ENCODE peak calls at places on chromosomes 1 and 21, in seven cellular contexts. One of them, this sample, is unnamed.

GRCh38 chr1:14826172-14826636 is 227.7 kb downstream of the KAZN start:
- DNase-seq in neuronal stem cell: no peak
- DNase-seq in H9: no peak
- DNase-seq in mesendoderm: no peak
- DNase-seq in IMR-90: peak
- DNase-seq in mesenchymal stem cell: peak
- DNase-seq in H1: no peak
- DNase-seq in this sample: peak

GRCh38 chr1:15950763-15951295 is 25.1 kb downstream of the ZBTB17 start:
- DNase-seq in neuronal stem cell: no peak
- DNase-seq in H9: no peak
- DNase-seq in mesendoderm: no peak
- DNase-seq in IMR-90: peak
- DNase-seq in mesenchymal stem cell: peak
- DNase-seq in H1: no peak
- DNase-seq in this sample: no peak

GRCh38 chr1:208977012-208977411 is 606.5 kb upstream of the CAMK1G start:
- DNase-seq in neuronal stem cell: no peak
- DNase-seq in H9: no peak
- DNase-seq in mesendoderm: no peak
- DNase-seq in IMR-90: no peak
- DNase-seq in mesenchymal stem cell: no peak
- DNase-seq in H1: no peak
- DNase-seq in this sample: no peak

GRCh38 chr1:116737020-116737854 is 17.0 kb upstream of the CD2 start:
- DNase-seq in neuronal stem cell: peak
- DNase-seq in H9: peak
- DNase-seq in mesendoderm: peak
- DNase-seq in IMR-90: peak
- DNase-seq in mesenchymal stem cell: peak
- DNase-seq in H1: peak
- DNase-seq in this sample: peak

GRCh38 chr1:10606070-10606469 is 131.3 kb downstream of the PEX14 start:
- DNase-seq in neuronal stem cell: no peak
- DNase-seq in H9: peak
- DNase-seq in mesendoderm: no peak
- DNase-seq in IMR-90: no peak
- DNase-seq in mesenchymal stem cell: no peak
- DNase-seq in H1: no peak
- DNase-seq in this sample: no peak

GRCh38 chr1:183877321-183877720 is 72.4 kb downstream of the RGL1 start:
- DNase-seq in neuronal stem cell: no peak
- DNase-seq in H9: no peak
- DNase-seq in mesendoderm: no peak
- DNase-seq in IMR-90: peak
- DNase-seq in mesenchymal stem cell: no peak
- DNase-seq in H1: no peak
- DNase-seq in this sample: no peak

GRCh38 chr1:31696246-31696645 is 7.6 kb downstream of the COL16A1 start:
- DNase-seq in neuronal stem cell: no peak
- DNase-seq in H9: no peak
- DNase-seq in mesendoderm: no peak
- DNase-seq in IMR-90: no peak
- DNase-seq in mesenchymal stem cell: no peak
- DNase-seq in H1: no peak
- DNase-seq in this sample: no peak

GRCh38 chr1:245398180-245398579 is 243.4 kb downstream of the KIF26B start:
- DNase-seq in neuronal stem cell: no peak
- DNase-seq in H9: no peak
- DNase-seq in mesendoderm: no peak
- DNase-seq in IMR-90: no peak
- DNase-seq in mesenchymal stem cell: no peak
- DNase-seq in H1: no peak
- DNase-seq in this sample: no peak

GRCh38 chr1:35838693-35839245 is 31.0 kb downstream of the AGO4 start:
- DNase-seq in neuronal stem cell: no peak
- DNase-seq in H9: no peak
- DNase-seq in mesendoderm: no peak
- DNase-seq in IMR-90: no peak
- DNase-seq in mesenchymal stem cell: no peak
- DNase-seq in H1: no peak
- DNase-seq in this sample: no peak

GRCh38 chr1:116514708-116515525 is 55.9 kb downstream of the CD58 start:
- DNase-seq in neuronal stem cell: no peak
- DNase-seq in H9: no peak
- DNase-seq in mesendoderm: no peak
- DNase-seq in IMR-90: no peak
- DNase-seq in mesenchymal stem cell: no peak
- DNase-seq in H1: no peak
- DNase-seq in this sample: peak

GRCh38 chr21:37087188-37087587 is 14.1 kb downstream of the TTC3 start:
- DNase-seq in neuronal stem cell: no peak
- DNase-seq in H9: no peak
- DNase-seq in mesendoderm: peak
- DNase-seq in IMR-90: peak
- DNase-seq in mesenchymal stem cell: peak
- DNase-seq in H1: no peak
- DNase-seq in this sample: peak

GRCh38 chr1:29830383-29830782 is 594.1 kb downstream of the PTPRU start:
- DNase-seq in neuronal stem cell: no peak
- DNase-seq in H9: no peak
- DNase-seq in mesendoderm: no peak
- DNase-seq in IMR-90: no peak
- DNase-seq in mesenchymal stem cell: no peak
- DNase-seq in H1: no peak
- DNase-seq in this sample: no peak

GRCh38 chr1:162882248-162882666 is 21.3 kb upstream of the CCDC190 start:
- DNase-seq in neuronal stem cell: no peak
- DNase-seq in H9: no peak
- DNase-seq in mesendoderm: no peak
- DNase-seq in IMR-90: no peak
- DNase-seq in mesenchymal stem cell: no peak
- DNase-seq in H1: no peak
- DNase-seq in this sample: no peak

GRCh38 chr1:8670371-8670818 is 147.0 kb downstream of the RERE start:
- DNase-seq in neuronal stem cell: no peak
- DNase-seq in H9: no peak
- DNase-seq in mesendoderm: peak
- DNase-seq in IMR-90: no peak
- DNase-seq in mesenchymal stem cell: peak
- DNase-seq in H1: no peak
- DNase-seq in this sample: peak

GRCh38 chr1:208595745-208596144 is 351.6 kb upstream of the PLXNA2 start:
- DNase-seq in neuronal stem cell: no peak
- DNase-seq in H9: no peak
- DNase-seq in mesendoderm: no peak
- DNase-seq in IMR-90: peak
- DNase-seq in mesenchymal stem cell: peak
- DNase-seq in H1: no peak
- DNase-seq in this sample: no peak

GRCh38 chr1:21876267-21876666 is 60.8 kb downstream of the HSPG2 start:
- DNase-seq in neuronal stem cell: no peak
- DNase-seq in H9: no peak
- DNase-seq in mesendoderm: no peak
- DNase-seq in IMR-90: no peak
- DNase-seq in mesenchymal stem cell: no peak
- DNase-seq in H1: no peak
- DNase-seq in this sample: no peak

GRCh38 chr1:12339410-12339809 is 109.6 kb downstream of the VPS13D start:
- DNase-seq in neuronal stem cell: no peak
- DNase-seq in H9: no peak
- DNase-seq in mesendoderm: peak
- DNase-seq in IMR-90: no peak
- DNase-seq in mesenchymal stem cell: no peak
- DNase-seq in H1: no peak
- DNase-seq in this sample: no peak

GRCh38 chr21:38297193-38297592 is 40.4 kb downstream of the KCNJ15 start:
- DNase-seq in neuronal stem cell: no peak
- DNase-seq in H9: no peak
- DNase-seq in mesendoderm: no peak
- DNase-seq in IMR-90: peak
- DNase-seq in mesenchymal stem cell: peak
- DNase-seq in H1: no peak
- DNase-seq in this sample: peak

DNA sequence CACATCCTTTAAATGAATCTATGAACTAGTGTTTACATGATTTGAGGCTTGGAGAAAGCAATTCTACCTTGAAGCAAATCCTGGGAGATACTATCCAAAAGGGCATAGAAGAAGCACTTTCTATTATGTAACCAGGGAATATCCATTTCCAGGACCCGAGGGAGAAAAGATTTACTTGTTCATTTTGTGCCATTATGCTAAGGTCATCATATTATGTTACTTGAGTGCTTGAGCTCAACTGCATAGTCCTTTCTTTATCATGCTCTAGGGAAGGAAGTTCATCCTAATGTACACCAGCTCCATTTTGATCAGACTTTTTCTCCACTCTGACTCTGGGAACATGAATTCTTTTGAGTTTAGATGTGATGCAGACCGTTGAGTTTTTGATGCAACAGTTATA is 188.6 kb upstream of the SNX7 start:
- DNase-seq in neuronal stem cell: no peak
- DNase-seq in H9: no peak
- DNase-seq in mesendoderm: no peak
- DNase-seq in IMR-90: no peak
- DNase-seq in mesenchymal stem cell: no peak
- DNase-seq in H1: no peak
- DNase-seq in this sample: no peak
- H2AK5ac ChIP-seq in neuronal stem cell: no peak
- H2AK5ac ChIP-seq in H9: no peak
- H2AK5ac ChIP-seq in mesendoderm: no peak
- H2AK5ac ChIP-seq in IMR-90: no peak
- H2AK5ac ChIP-seq in mesenchymal stem cell: no peak
- H2AK5ac ChIP-seq in H1: no peak
- H2AK5ac ChIP-seq in this sample: no peak

GRCh38 chr1:241614144-241614543 is 26.0 kb downstream of the CHML start:
- DNase-seq in neuronal stem cell: no peak
- DNase-seq in H9: no peak
- DNase-seq in mesendoderm: no peak
- DNase-seq in IMR-90: no peak
- DNase-seq in mesenchymal stem cell: no peak
- DNase-seq in H1: no peak
- DNase-seq in this sample: no peak
- H3K18ac ChIP-seq in neuronal stem cell: no peak
- H3K18ac ChIP-seq in H9: no peak
- H3K18ac ChIP-seq in mesendoderm: no peak
- H3K18ac ChIP-seq in IMR-90: no peak
- H3K18ac ChIP-seq in mesenchymal stem cell: no peak
- H3K18ac ChIP-seq in H1: no peak
- H3K18ac ChIP-seq in this sample: no peak

GRCh38 chr1:229402993-229403392 is 30.9 kb downstream of the ACTA1 start:
- DNase-seq in neuronal stem cell: no peak
- DNase-seq in H9: no peak
- DNase-seq in mesendoderm: no peak
- DNase-seq in IMR-90: no peak
- DNase-seq in mesenchymal stem cell: no peak
- DNase-seq in H1: no peak
- DNase-seq in this sample: no peak
- H2AK5ac ChIP-seq in neuronal stem cell: no peak
- H2AK5ac ChIP-seq in H9: no peak
- H2AK5ac ChIP-seq in mesendoderm: no peak
- H2AK5ac ChIP-seq in IMR-90: no peak
- H2AK5ac ChIP-seq in mesenchymal stem cell: no peak
- H2AK5ac ChIP-seq in H1: no peak
- H2AK5ac ChIP-seq in this sample: no peak

DNA sequence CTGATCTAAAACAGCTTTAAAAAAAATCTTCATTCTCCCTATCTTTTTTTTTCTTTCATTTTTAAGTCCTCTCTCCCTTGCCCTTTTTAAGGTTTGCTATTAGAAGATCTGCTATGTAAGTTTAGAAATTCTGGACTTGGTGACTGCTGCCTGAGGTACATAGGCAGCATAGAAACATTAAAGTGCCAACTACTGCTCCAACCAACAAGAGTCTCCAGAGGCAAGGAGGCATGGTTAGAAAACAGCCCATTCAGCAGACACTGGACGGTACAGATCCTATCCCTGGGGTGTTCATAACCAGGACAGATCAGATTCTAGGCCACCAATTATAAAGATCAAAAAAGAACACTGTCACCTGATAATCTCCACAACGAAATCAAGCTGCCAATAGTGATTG is 36.6 kb downstream of the GPR3 start:
- DNase-seq in neuronal stem cell: no peak
- DNase-seq in H9: no peak
- DNase-seq in mesendoderm: no peak
- DNase-seq in IMR-90: no peak
- DNase-seq in mesenchymal stem cell: peak
- DNase-seq in H1: no peak
- DNase-seq in this sample: no peak
- H3K18ac ChIP-seq in neuronal stem cell: no peak
- H3K18ac ChIP-seq in H9: no peak
- H3K18ac ChIP-seq in mesendoderm: peak
- H3K18ac ChIP-seq in IMR-90: no peak
- H3K18ac ChIP-seq in mesenchymal stem cell: no peak
- H3K18ac ChIP-seq in H1: peak
- H3K18ac ChIP-seq in this sample: no peak

GRCh38 chr1:113103048-113103447 is 30.1 kb downstream of the LRIG2 start:
- DNase-seq in neuronal stem cell: no peak
- DNase-seq in H9: no peak
- DNase-seq in mesendoderm: no peak
- DNase-seq in IMR-90: no peak
- DNase-seq in mesenchymal stem cell: no peak
- DNase-seq in H1: no peak
- DNase-seq in this sample: peak
- H2AK5ac ChIP-seq in neuronal stem cell: no peak
- H2AK5ac ChIP-seq in H9: no peak
- H2AK5ac ChIP-seq in mesendoderm: no peak
- H2AK5ac ChIP-seq in IMR-90: no peak
- H2AK5ac ChIP-seq in mesenchymal stem cell: no peak
- H2AK5ac ChIP-seq in H1: no peak
- H2AK5ac ChIP-seq in this sample: no peak

This sample was measured in trophoblast cell.